ENCODE peak calls at places on chromosomes 6 and 20, in six cellular contexts. One of them, this sample, is unnamed.

GRCh38 chr6:127343753-127344659 is 597 bp upstream of the ECHDC1 start:
- DNase-seq in activated naive CD4-positive, alpha-beta T cell treated with anti-CD3 and anti-CD28 coated beads, Interleukin-2, amount 10 ng/mL, durations not matched to agents 7 days and 5 days: peak
- DNase-seq in aorta: no peak
- DNase-seq in fibroblast of the conjunctiva: no peak
- DNase-seq in mammary epithelial cell: peak
- DNase-seq in M059J: peak
- DNase-seq in this sample: peak

GRCh38 chr6:31163922-31164321 is 5.5 kb downstream of the TCF19 start:
- DNase-seq in activated naive CD4-positive, alpha-beta T cell treated with anti-CD3 and anti-CD28 coated beads, Interleukin-2, amount 10 ng/mL, durations not matched to agents 7 days and 5 days: no peak
- DNase-seq in aorta: no peak
- DNase-seq in fibroblast of the conjunctiva: no peak
- DNase-seq in mammary epithelial cell: peak
- DNase-seq in M059J: peak
- DNase-seq in this sample: no peak

GRCh38 chr6:44820366-44821158 is 433.1 kb downstream of the CDC5L start:
- DNase-seq in activated naive CD4-positive, alpha-beta T cell treated with anti-CD3 and anti-CD28 coated beads, Interleukin-2, amount 10 ng/mL, durations not matched to agents 7 days and 5 days: no peak
- DNase-seq in aorta: no peak
- DNase-seq in fibroblast of the conjunctiva: no peak
- DNase-seq in mammary epithelial cell: peak
- DNase-seq in M059J: no peak
- DNase-seq in this sample: no peak

GRCh38 chr6:39335780-39336541 is 13.5 kb upstream of the KCNK16 start:
- DNase-seq in activated naive CD4-positive, alpha-beta T cell treated with anti-CD3 and anti-CD28 coated beads, Interleukin-2, amount 10 ng/mL, durations not matched to agents 7 days and 5 days: peak
- DNase-seq in aorta: peak
- DNase-seq in fibroblast of the conjunctiva: no peak
- DNase-seq in mammary epithelial cell: peak
- DNase-seq in M059J: peak
- DNase-seq in this sample: no peak

GRCh38 chr6:56482525-56482924 is 160.2 kb downstream of the DST start:
- DNase-seq in activated naive CD4-positive, alpha-beta T cell treated with anti-CD3 and anti-CD28 coated beads, Interleukin-2, amount 10 ng/mL, durations not matched to agents 7 days and 5 days: no peak
- DNase-seq in aorta: no peak
- DNase-seq in fibroblast of the conjunctiva: no peak
- DNase-seq in mammary epithelial cell: no peak
- DNase-seq in M059J: no peak
- DNase-seq in this sample: no peak

GRCh38 chr6:73299171-73300073 is 36.4 kb upstream of the KHDC1 start:
- DNase-seq in activated naive CD4-positive, alpha-beta T cell treated with anti-CD3 and anti-CD28 coated beads, Interleukin-2, amount 10 ng/mL, durations not matched to agents 7 days and 5 days: no peak
- DNase-seq in aorta: peak
- DNase-seq in fibroblast of the conjunctiva: no peak
- DNase-seq in mammary epithelial cell: no peak
- DNase-seq in M059J: no peak
- DNase-seq in this sample: no peak

GRCh38 chr6:145600299-145600698 is 135.0 kb downstream of the EPM2A start:
- DNase-seq in activated naive CD4-positive, alpha-beta T cell treated with anti-CD3 and anti-CD28 coated beads, Interleukin-2, amount 10 ng/mL, durations not matched to agents 7 days and 5 days: no peak
- DNase-seq in aorta: no peak
- DNase-seq in fibroblast of the conjunctiva: no peak
- DNase-seq in mammary epithelial cell: no peak
- DNase-seq in M059J: no peak
- DNase-seq in this sample: no peak

GRCh38 chr20:57129303-57129702 is 137.1 kb downstream of the BMP7 start:
- DNase-seq in activated naive CD4-positive, alpha-beta T cell treated with anti-CD3 and anti-CD28 coated beads, Interleukin-2, amount 10 ng/mL, durations not matched to agents 7 days and 5 days: no peak
- DNase-seq in aorta: no peak
- DNase-seq in fibroblast of the conjunctiva: no peak
- DNase-seq in mammary epithelial cell: no peak
- DNase-seq in M059J: no peak
- DNase-seq in this sample: no peak

GRCh38 chr6:3509326-3509725 is 52.5 kb upstream of the SLC22A23 start:
- DNase-seq in activated naive CD4-positive, alpha-beta T cell treated with anti-CD3 and anti-CD28 coated beads, Interleukin-2, amount 10 ng/mL, durations not matched to agents 7 days and 5 days: no peak
- DNase-seq in aorta: no peak
- DNase-seq in fibroblast of the conjunctiva: no peak
- DNase-seq in mammary epithelial cell: peak
- DNase-seq in M059J: peak
- DNase-seq in this sample: no peak

GRCh38 chr20:35000311-35000921 is 44.7 kb downstream of the MYH7B start:
- DNase-seq in activated naive CD4-positive, alpha-beta T cell treated with anti-CD3 and anti-CD28 coated beads, Interleukin-2, amount 10 ng/mL, durations not matched to agents 7 days and 5 days: no peak
- DNase-seq in aorta: no peak
- DNase-seq in fibroblast of the conjunctiva: no peak
- DNase-seq in mammary epithelial cell: no peak
- DNase-seq in M059J: no peak
- DNase-seq in this sample: peak

GRCh38 chr20:11569163-11569562 is 348.5 kb upstream of the BTBD3 start:
- DNase-seq in activated naive CD4-positive, alpha-beta T cell treated with anti-CD3 and anti-CD28 coated beads, Interleukin-2, amount 10 ng/mL, durations not matched to agents 7 days and 5 days: no peak
- DNase-seq in aorta: no peak
- DNase-seq in fibroblast of the conjunctiva: no peak
- DNase-seq in mammary epithelial cell: no peak
- DNase-seq in M059J: no peak
- DNase-seq in this sample: no peak

GRCh38 chr6:117423754-117424153 is 2.0 kb downstream of the ROS1 start:
- DNase-seq in activated naive CD4-positive, alpha-beta T cell treated with anti-CD3 and anti-CD28 coated beads, Interleukin-2, amount 10 ng/mL, durations not matched to agents 7 days and 5 days: no peak
- DNase-seq in aorta: no peak
- DNase-seq in fibroblast of the conjunctiva: no peak
- DNase-seq in mammary epithelial cell: peak
- DNase-seq in M059J: no peak
- DNase-seq in this sample: no peak

GRCh38 chr6:15065603-15066002 is 180.3 kb upstream of the JARID2 start:
- DNase-seq in activated naive CD4-positive, alpha-beta T cell treated with anti-CD3 and anti-CD28 coated beads, Interleukin-2, amount 10 ng/mL, durations not matched to agents 7 days and 5 days: no peak
- DNase-seq in aorta: no peak
- DNase-seq in fibroblast of the conjunctiva: no peak
- DNase-seq in mammary epithelial cell: no peak
- DNase-seq in M059J: peak
- DNase-seq in this sample: no peak

GRCh38 chr6:112231609-112232060 is 22.7 kb downstream of the LAMA4 start:
- DNase-seq in activated naive CD4-positive, alpha-beta T cell treated with anti-CD3 and anti-CD28 coated beads, Interleukin-2, amount 10 ng/mL, durations not matched to agents 7 days and 5 days: no peak
- DNase-seq in aorta: no peak
- DNase-seq in fibroblast of the conjunctiva: no peak
- DNase-seq in mammary epithelial cell: peak
- DNase-seq in M059J: peak
- DNase-seq in this sample: no peak

GRCh38 chr6:34630040-34630439 is 66.5 kb downstream of the ILRUN start:
- DNase-seq in activated naive CD4-positive, alpha-beta T cell treated with anti-CD3 and anti-CD28 coated beads, Interleukin-2, amount 10 ng/mL, durations not matched to agents 7 days and 5 days: no peak
- DNase-seq in aorta: no peak
- DNase-seq in fibroblast of the conjunctiva: peak
- DNase-seq in mammary epithelial cell: peak
- DNase-seq in M059J: peak
- DNase-seq in this sample: no peak

This sample was measured in OCI-LY7.